ENCODE peak calls at places on chromosome 6, in eight cellular contexts. J is OCI-LY7; L is glutamatergic neuron; V is AG04450; B is cardiac muscle cell; O is activated CD4-positive, alpha-beta T cell treated with anti-CD3 and anti-CD28 coated beads for 48 hours; E is GM23338; H is iris pigment epithelial cell. P is an unnamed sample.

GRCh38 chr6:53424300-53424699 is 75.5 kb upstream of the ELOVL5 start:
- DNase-seq in E (no peak), B (no peak), O (no peak), H (no peak), L (no peak), V (no peak), J (no peak), P (no peak)

GRCh38 chr6:15615837-15616236 is 47.0 kb downstream of the DTNBP1 start:
- DNase-seq in L (no peak), H (peak), B (no peak), O (no peak), J (no peak), E (peak), V (no peak), P (no peak)

GRCh38 chr6:26198626-26199056 is 111.4 kb downstream of the HFE start:
- DNase-seq in O (peak), H (no peak), J (no peak), L (no peak), B (no peak), E (no peak), V (no peak), P (no peak)

GRCh38 chr6:158835616-158836221 is 16.6 kb upstream of the EZR start:
- DNase-seq in H (no peak), O (no peak), V (no peak), E (no peak), L (no peak), B (no peak), J (no peak), P (no peak)

GRCh38 chr6:160188773-160189172 is 67.2 kb downstream of the SLC22A1 start:
- DNase-seq in J (no peak), H (peak), B (no peak), E (no peak), O (no peak), L (no peak), V (no peak), P (no peak)

GRCh38 chr6:84515082-84515481 is 249.3 kb downstream of the TBX18 start:
- DNase-seq in H (peak), O (no peak), J (no peak), B (no peak), E (no peak), V (no peak), L (no peak), P (no peak)

GRCh38 chr6:128482642-128483041 is 37.8 kb downstream of the PTPRK start:
- DNase-seq in O (no peak), V (no peak), B (no peak), E (peak), L (no peak), H (no peak), J (no peak), P (no peak)

GRCh38 chr6:126067080-126067479 is 80.7 kb downstream of the TRMT11 start:
- DNase-seq in V (no peak), E (no peak), L (no peak), J (no peak), O (no peak), H (peak), B (no peak), P (no peak)

GRCh38 chr6:145214570-145214969 is 520.8 kb downstream of the EPM2A start:
- DNase-seq in V (no peak), B (peak), E (peak), L (no peak), O (no peak), H (peak), J (peak), P (no peak)

GRCh38 chr6:37441651-37442050 is 8.6 kb downstream of the CMTR1 start:
- DNase-seq in B (no peak), J (no peak), H (no peak), L (no peak), E (no peak), V (no peak), O (no peak), P (no peak)

GRCh38 chr6:106804238-106805016 is 170.1 kb downstream of the CD24 start:
- DNase-seq in E (peak), L (no peak), J (no peak), H (no peak), V (no peak), B (peak), O (no peak), P (no peak)

GRCh38 chr6:108609276-108609769 is 48.6 kb downstream of the FOXO3 start:
- DNase-seq in E (peak), H (peak), V (peak), B (no peak), L (no peak), O (no peak), J (no peak), P (no peak)

GRCh38 chr6:50353603-50354002 is 303.9 kb upstream of the DEFB112 start:
- DNase-seq in V (no peak), O (no peak), B (no peak), E (peak), H (no peak), J (no peak), L (no peak), P (no peak)

GRCh38 chr6:4781967-4782537 is 5.8 kb downstream of the CDYL start:
- DNase-seq in B (no peak), J (no peak), H (no peak), L (no peak), V (no peak), O (no peak), E (no peak), P (no peak)

GRCh38 chr6:16576391-16577368 is 184.6 kb downstream of the ATXN1 start:
- DNase-seq in E (no peak), O (no peak), J (no peak), L (no peak), V (no peak), B (no peak), H (no peak), P (no peak)

GRCh38 chr6:140475086-140475485 is 1100.6 kb upstream of the CITED2 start:
- DNase-seq in O (no peak), E (no peak), H (peak), J (no peak), L (no peak), B (no peak), V (no peak), P (no peak)

GRCh38 chr6:155493694-155494143 is 38.1 kb upstream of the NOX3 start:
- DNase-seq in J (peak), E (peak), H (peak), V (peak), L (no peak), B (no peak), O (peak), P (no peak)

GRCh38 chr6:43052842-43053544 is 658 bp downstream of the CUL7 start:
- DNase-seq in O (peak), B (peak), J (peak), L (no peak), E (peak), V (no peak), H (peak), P (no peak)

GRCh38 chr6:105779113-105779512 is 307.0 kb upstream of the PRDM1 start:
- DNase-seq in L (no peak), O (no peak), E (no peak), V (no peak), J (no peak), B (no peak), H (no peak), P (no peak)

GRCh38 chr6:33915134-33915533 is 111.3 kb upstream of the MLN start:
- DNase-seq in J (no peak), B (no peak), H (no peak), O (no peak), V (no peak), L (no peak), E (no peak), P (no peak)

GRCh38 chr6:36382976-36383375 is 4.5 kb downstream of the ETV7 start:
- DNase-seq in H (no peak), V (no peak), L (no peak), J (no peak), O (no peak), B (no peak), E (no peak), P (no peak)

GRCh38 chr6:157158456-157158855 is 164.9 kb downstream of the TMEM242 start:
- DNase-seq in V (no peak), B (peak), L (no peak), E (no peak), H (no peak), J (no peak), O (no peak), P (no peak)

GRCh38 chr6:84906514-84906913 is 142.1 kb upstream of the TBX18 start:
- DNase-seq in O (no peak), B (no peak), H (no peak), V (no peak), J (no peak), E (no peak), L (no peak), P (no peak)

GRCh38 chr6:75906871-75907270 is 157.8 kb downstream of the MYO6 start:
- DNase-seq in J (no peak), B (no peak), L (no peak), H (no peak), V (no peak), E (no peak), O (no peak), P (no peak)

GRCh38 chr6:6688951-6689350 is 100.4 kb downstream of the LY86 start:
- DNase-seq in V (no peak), H (no peak), E (no peak), B (no peak), J (no peak), O (no peak), L (no peak), P (no peak)